ENCODE peak calls at places on chromosomes 12 and 14, in seven cellular contexts. E, T, H, M, D, O and Z are unnamed samples.

GRCh38 chr12:109878749-109879148 is 1.6 kb downstream of the GLTP start:
- DNase-seq in D (no peak), M (no peak), T (no peak), E (no peak), H (no peak), O (no peak), Z (no peak)

GRCh38 chr12:4320287-4320858 is 640 bp upstream of the TIGAR start:
- DNase-seq in T (no peak), E (no peak), O (no peak), M (no peak), H (no peak), D (no peak), Z (no peak)

GRCh38 chr14:94998702-94999101 is 158.6 kb downstream of the DICER1 start:
- DNase-seq in E (no peak), H (no peak), T (no peak), D (no peak), O (no peak), M (no peak), Z (no peak)

GRCh38 chr14:99502989-99503421 is 21.8 kb downstream of the CCNK start:
- DNase-seq in O (no peak), H (no peak), D (no peak), M (no peak), T (no peak), E (no peak), Z (no peak)

GRCh38 chr12:40039598-40039997 is 66.3 kb downstream of the SLC2A13 start:
- DNase-seq in T (no peak), H (no peak), O (no peak), E (no peak), D (no peak), M (no peak), Z (no peak)

GRCh38 chr12:47223848-47224213 is 144.1 kb upstream of the AMIGO2 start:
- DNase-seq in H (no peak), E (peak; percentile 32), M (peak; percentile 52), D (peak; percentile 22), T (no peak), O (peak; percentile 38), Z (peak; percentile 64)

GRCh38 chr12:14691560-14691959 is 4.8 kb downstream of the GUCY2C start:
- DNase-seq in D (no peak), E (no peak), M (peak; percentile 53), T (no peak), O (peak; percentile 42), H (no peak), Z (peak; percentile 49)

GRCh38 chr12:108430245-108430644 is 84.8 kb upstream of the FICD start:
- DNase-seq in O (no peak), T (no peak), M (no peak), H (no peak), D (peak; percentile 8), E (no peak), Z (no peak)

GRCh38 chr14:22836301-22837058 is at the start of gene MMP14:
- DNase-seq in M (peak; percentile 69), O (peak; percentile 73), H (no peak), E (peak; percentile 92), D (peak; percentile 89), T (no peak), Z (peak; percentile 79)

GRCh38 chr14:74405663-74406062 is 20.3 kb downstream of the SYNDIG1L start:
- DNase-seq in D (no peak), H (no peak), M (no peak), E (no peak), T (no peak), O (no peak), Z (no peak)

GRCh38 chr12:117403586-117404139 is 42.2 kb upstream of the NOS1 start:
- DNase-seq in H (no peak), M (no peak), D (no peak), E (no peak), T (no peak), O (no peak), Z (no peak)

GRCh38 chr12:82651489-82651888 is 35.2 kb upstream of the TMTC2 start:
- DNase-seq in E (no peak), M (no peak), D (no peak), H (no peak), T (no peak), O (no peak), Z (no peak)

GRCh38 chr12:116332705-116333380 is 55.4 kb upstream of the MED13L start:
- DNase-seq in O (no peak), E (no peak), M (no peak), T (no peak), H (no peak), D (no peak), Z (no peak)

GRCh38 chr12:56081393-56082347 is 1.7 kb downstream of the ERBB3 start:
- DNase-seq in O (no peak), D (no peak), M (peak; percentile 82), H (no peak), E (no peak), T (no peak), Z (peak; percentile 85)

GRCh38 chr12:79634957-79635471 is 55.8 kb downstream of the PAWR start:
- DNase-seq in E (peak; percentile 7), T (no peak), D (no peak), H (no peak), M (no peak), O (no peak), Z (no peak)

GRCh38 chr12:82176016-82176415 is 182.2 kb downstream of the CCDC59 start:
- DNase-seq in E (no peak), D (no peak), H (no peak), M (no peak), T (no peak), O (no peak), Z (no peak)

GRCh38 chr14:38073641-38074040 is 134.1 kb upstream of the SSTR1 start:
- DNase-seq in E (no peak), M (no peak), T (peak; percentile 21), H (no peak), D (no peak), O (no peak), Z (no peak)

GRCh38 chr12:106960443-106960842 is 4.7 kb downstream of the TMEM263 start:
- DNase-seq in O (no peak), H (no peak), T (no peak), M (no peak), E (no peak), D (no peak), Z (no peak)

GRCh38 chr12:59904874-59905521 is 309.2 kb downstream of the SLC16A7 start:
- DNase-seq in O (no peak), D (peak; percentile 74), T (no peak), M (no peak), H (no peak), E (no peak), Z (no peak)

DNA sequence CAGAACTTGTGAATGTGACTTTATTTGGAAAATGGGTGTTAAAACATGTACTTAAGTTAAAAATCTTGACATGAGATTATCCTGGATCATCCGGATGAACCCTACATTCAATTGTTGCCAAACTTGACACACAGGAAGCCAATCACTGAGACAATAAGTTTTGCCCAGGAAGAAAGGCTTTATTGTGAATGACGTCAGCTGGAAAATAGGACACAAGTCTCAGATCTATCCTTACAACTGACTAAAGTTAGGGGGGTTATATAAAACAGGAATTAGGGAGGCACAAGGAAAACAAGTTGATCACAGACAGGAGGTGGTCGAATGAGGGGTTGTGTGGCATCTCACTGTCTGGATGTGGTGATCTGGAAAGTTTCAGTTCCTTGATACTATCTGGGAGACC is 126.9 kb downstream of the TTC8 start:
- DNase-seq in O (no peak), E (no peak), T (no peak), M (no peak), D (no peak), H (no peak), Z (no peak)
- H3K4me3 ChIP-seq in O (no peak overlapping the region), E (no peak overlapping the region), T (no peak overlapping the region), M (no peak overlapping the region), D (no peak overlapping the region), H (no peak overlapping the region), Z (no peak overlapping the region)

DNA sequence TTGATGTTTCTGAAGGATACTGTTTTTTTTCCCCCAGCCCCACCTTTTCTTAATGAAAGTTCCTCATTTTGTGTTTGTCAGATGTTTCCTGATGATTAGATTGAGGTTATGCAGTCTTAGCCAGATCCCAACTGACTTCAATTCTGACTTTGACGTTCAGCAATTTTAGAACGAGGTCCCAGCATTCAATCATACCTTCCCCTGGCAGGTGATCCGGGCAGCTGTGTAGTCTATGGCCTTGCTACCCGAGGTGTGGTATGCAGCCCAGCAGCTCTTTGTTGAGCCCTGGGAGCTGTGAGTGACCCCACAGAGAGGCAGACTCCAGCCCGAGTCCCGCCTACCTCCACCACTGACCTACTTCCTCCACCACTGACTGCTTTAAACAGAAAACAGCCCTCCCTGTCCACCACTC is 82.7 kb downstream of the LGMN start:
- DNase-seq in M (no peak), E (no peak), D (no peak), H (no peak), O (no peak), T (no peak), Z (no peak)
- H3K4me1 ChIP-seq in M (peaks cover 4% of the 10 kb centered on the region), E (peaks cover 3% of the 10 kb centered on the region), D (peaks cover 2% of the 10 kb centered on the region), H (peaks cover 87% of the 10 kb centered on the region), O (peaks cover 4% of the 10 kb centered on the region), T (peaks cover 50% of the 10 kb centered on the region), Z (no peaks in the 10 kb centered on the region)

GRCh38 chr12:54988402-54989054 is 4.0 kb upstream of the TESPA1 start:
- DNase-seq in H (no peak), T (no peak), E (peak; percentile 9), M (peak; percentile 71), O (peak; percentile 92), D (peak; percentile 15), Z (peak; percentile 59)

GRCh38 chr12:54993181-54993835 is 8.7 kb upstream of the TESPA1 start:
- DNase-seq in E (peak; percentile 65), M (peak; percentile 42), H (no peak), O (no peak), D (peak; percentile 60), T (peak; percentile 83), Z (peak; percentile 36)

GRCh38 chr12:54991992-54992377 is 7.4 kb upstream of the TESPA1 start:
- DNase-seq in O (no peak), D (no peak), E (no peak), T (peak; percentile 49), M (no peak), H (no peak), Z (no peak)

GRCh38 chr12:54989829-54990228 is 5.3 kb upstream of the TESPA1 start:
- DNase-seq in D (no peak), T (no peak), E (no peak), M (no peak), H (no peak), O (no peak), Z (no peak)

GRCh38 chr12:54991161-54991991 is 6.8 kb upstream of the TESPA1 start:
- DNase-seq in E (no peak), O (no peak), H (no peak), M (no peak), D (no peak), T (peak; percentile 53), Z (no peak)
- H3K4me3 ChIP-seq in E (no peak overlapping the region), O (no peak overlapping the region), H (peak overlapping the region; percentile 44), M (no peak overlapping the region), D (no peak overlapping the region), T (peak overlapping the region; percentile 75), Z (no peak overlapping the region)

GRCh38 chr14:103395245-103395644 is 10.0 kb downstream of the MARK3 start:
- DNase-seq in E (peak; percentile 76), T (no peak), M (no peak), O (no peak), D (peak; percentile 32), H (no peak), Z (no peak)

GRCh38 chr14:103393078-103393477 is 7.9 kb downstream of the MARK3 start:
- DNase-seq in H (no peak), M (peak; percentile 39), O (no peak), T (no peak), E (no peak), D (no peak), Z (no peak)

GRCh38 chr14:103398427-103399195 is 13.4 kb downstream of the MARK3 start:
- DNase-seq in T (no peak), M (no peak), O (no peak), D (peak; percentile 61), H (no peak), E (peak; percentile 65), Z (no peak)

GRCh38 chr14:103393687-103394626 is 8.7 kb downstream of the MARK3 start:
- DNase-seq in E (peak; percentile 61), O (no peak), D (peak; percentile 53), H (no peak), M (no peak), T (no peak), Z (no peak)

GRCh38 chr14:103396463-103396862 is 11.2 kb downstream of the MARK3 start:
- DNase-seq in M (no peak), D (no peak), O (no peak), H (no peak), E (no peak), T (no peak), Z (no peak)
- H3K4me1 ChIP-seq in M (peaks cover 81% of the 10 kb centered on the region), D (peaks cover 23% of the 10 kb centered on the region), O (peaks cover 98% of the 10 kb centered on the region), H (peaks cover 70% of the 10 kb centered on the region), E (peaks cover 11% of the 10 kb centered on the region), T (peaks cover 53% of the 10 kb centered on the region), Z (peaks cover 61% of the 10 kb centered on the region)